ENCODE peak calls at places on chromosomes 16 and 17, in four cellular contexts. D is Panc1, S is sigmoid colon, Y is mesenchymal stem cell. H is an unnamed sample. For H3K9me3 and H3K36me3, the result is how much of the 10 kb centered on the place peaks cover.

GRCh38 chr17:57115916-57116315 is 30.9 kb downstream of the AKAP1 start:
- DNase-seq in S (no peak), Y (no peak), D (no peak), H (no peak)

GRCh38 chr17:40056379-40057005 is 2.3 kb upstream of the MED24 start:
- DNase-seq in Y (no peak), S (no peak), D (no peak), H (no peak)

GRCh38 chr17:74637265-74637664 is 13.7 kb upstream of the CD300E start:
- DNase-seq in Y (no peak), S (no peak), D (no peak), H (no peak)

GRCh38 chr17:82435601-82436583 is 14.7 kb downstream of the CYBC1 start:
- DNase-seq in S (no peak), D (no peak), Y (no peak), H (no peak)

GRCh38 chr17:14156689-14157088 is 80.0 kb downstream of the CDRT15 start:
- DNase-seq in D (no peak), S (no peak), Y (peak), H (no peak)

GRCh38 chr16:67277999-67278772 is 1.1 kb upstream of the PLEKHG4 start:
- DNase-seq in Y (peak), S (no peak), D (no peak), H (peak)

GRCh38 chr17:2177235-2177811 is 122.4 kb downstream of the HIC1 start:
- DNase-seq in S (no peak), Y (peak), D (no peak), H (no peak)

GRCh38 chr17:8807070-8807550 is 7.9 kb upstream of the MFSD6L start:
- DNase-seq in S (no peak), Y (peak), D (no peak), H (peak)

GRCh38 chr17:27105636-27106035 is 188.3 kb upstream of the WSB1 start:
- DNase-seq in D (no peak), S (no peak), Y (no peak), H (no peak)

GRCh38 chr16:51355195-51355594 is 204.1 kb upstream of the SALL1 start:
- DNase-seq in Y (no peak), D (no peak), S (no peak), H (no peak)

GRCh38 chr17:78865682-78866390 is 25.2 kb upstream of the USP36 start:
- DNase-seq in D (peak), S (peak), Y (peak), H (peak)

GRCh38 chr16:85829266-85829665 is 29.8 kb downstream of the COX4I1 start:
- DNase-seq in S (no peak), Y (no peak), D (no peak), H (no peak)

GRCh38 chr16:25855063-25855462 is 163.3 kb downstream of the HS3ST4 start:
- DNase-seq in D (no peak), S (no peak), Y (no peak), H (no peak)

GRCh38 chr17:47762733-47763132 is 29.7 kb downstream of the TBX21 start:
- DNase-seq in S (no peak), D (no peak), Y (no peak), H (no peak)

GRCh38 chr17:73096201-73096600 is 3.7 kb upstream of the SLC39A11 start:
- DNase-seq in Y (no peak), S (no peak), D (no peak), H (no peak)

GRCh38 chr16:30085820-30086219 is 5.9 kb downstream of the TBX6 start:
- DNase-seq in D (no peak), Y (no peak), S (no peak), H (no peak)

GRCh38 chr17:18102640-18103039 is 5.9 kb upstream of the MYO15A start:
- DNase-seq in Y (no peak), D (no peak), S (no peak), H (no peak)

GRCh38 chr16:89174055-89174827 is 2.7 kb downstream of the CDH15 start:
- DNase-seq in D (no peak), Y (no peak), S (no peak), H (no peak)

GRCh38 chr17:80414803-80415625 is at the start of gene ENDOV:
- DNase-seq in S (peak), Y (peak), D (peak), H (peak)

GRCh38 chr16:50505714-50506542 is 42.3 kb upstream of the NKD1 start:
- DNase-seq in S (no peak), D (no peak), Y (no peak), H (no peak)

GRCh38 chr17:79832211-79833109 is 6.8 kb downstream of the CBX4 start:
- DNase-seq in S (peak), D (no peak), Y (peak), H (no peak)

GRCh38 chr17:57522436-57523005 is 222.6 kb downstream of the CCDC182 start:
- DNase-seq in S (no peak), D (no peak), Y (no peak), H (no peak)

GRCh38 chr17:74579910-74580309 is 12.2 kb downstream of the CD300LD start:
- DNase-seq in D (no peak), S (no peak), Y (no peak), H (no peak)

GRCh38 chr17:37516131-37516561 is 26.5 kb downstream of the DUSP14 start:
- DNase-seq in S (no peak), D (no peak), Y (peak), H (no peak)

GRCh38 chr17:82003411-82004381 is 19.0 kb downstream of the CENPX start:
- DNase-seq in Y (peak), S (peak), D (peak), H (peak)

GRCh38 chr17:49548506-49549310 is 27.0 kb upstream of the NXPH3 start:
- DNase-seq in Y (peak), D (no peak), S (no peak), H (peak)

GRCh38 chr17:38701504-38702165 is 3.4 kb upstream of the MLLT6 start:
- DNase-seq in D (no peak), S (no peak), Y (peak), H (peak)

GRCh38 chr16:27550582-27550920 is 607 bp downstream of the KATNIP start:
- DNase-seq in D (no peak), Y (no peak), S (no peak), H (no peak)

GRCh38 chr17:50631195-50631907 is 3.3 kb upstream of the ABCC3 start:
- DNase-seq in D (no peak), S (no peak), Y (no peak), H (no peak)

GRCh38 chr17:7459961-7460545 is 15.2 kb downstream of the CHRNB1 start:
- DNase-seq in D (no peak), Y (no peak), S (no peak), H (no peak)

GRCh38 chr17:59423903-59424302 is 92.4 kb downstream of the YPEL2 start:
- DNase-seq in S (no peak), D (no peak), Y (no peak), H (no peak)

GRCh38 chr17:74216505-74216904 is 3.1 kb downstream of the TTYH2 start:
- DNase-seq in S (no peak), Y (no peak), D (no peak), H (no peak)

GRCh38 chr16:85524630-85525463 is 88.3 kb upstream of the GSE1 start:
- DNase-seq in S (peak), Y (peak), D (no peak), H (peak)

GRCh38 chr16:78150233-78150632 is 50.8 kb downstream of the WWOX start:
- DNase-seq in Y (no peak), D (no peak), S (no peak), H (no peak)

DNA sequence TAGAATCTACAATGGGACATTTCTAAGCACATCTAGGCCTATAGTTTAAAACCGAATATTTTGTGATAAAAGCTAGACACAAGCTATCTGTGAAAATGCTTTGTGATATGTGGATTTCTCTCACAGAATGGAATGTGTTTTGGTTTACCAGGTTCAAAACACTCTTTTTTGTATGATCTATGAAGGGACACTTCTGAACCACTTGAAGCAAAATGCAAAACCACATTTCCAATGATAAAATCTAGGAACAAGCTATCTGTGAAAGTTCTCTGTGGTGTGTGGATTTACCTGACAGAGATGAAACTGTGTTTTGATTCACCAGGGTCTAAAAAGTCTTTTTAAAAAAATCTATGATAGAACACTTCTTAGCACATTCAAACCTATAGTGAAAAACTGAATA is 2192.4 kb downstream of the TP53TG3F start:
- DNase-seq in S (no peak), Y (no peak), D (no peak), H (no peak)
- H3K9me3 ChIP-seq in S (under half), Y (under half), D (under half), H (under half)

DNA sequence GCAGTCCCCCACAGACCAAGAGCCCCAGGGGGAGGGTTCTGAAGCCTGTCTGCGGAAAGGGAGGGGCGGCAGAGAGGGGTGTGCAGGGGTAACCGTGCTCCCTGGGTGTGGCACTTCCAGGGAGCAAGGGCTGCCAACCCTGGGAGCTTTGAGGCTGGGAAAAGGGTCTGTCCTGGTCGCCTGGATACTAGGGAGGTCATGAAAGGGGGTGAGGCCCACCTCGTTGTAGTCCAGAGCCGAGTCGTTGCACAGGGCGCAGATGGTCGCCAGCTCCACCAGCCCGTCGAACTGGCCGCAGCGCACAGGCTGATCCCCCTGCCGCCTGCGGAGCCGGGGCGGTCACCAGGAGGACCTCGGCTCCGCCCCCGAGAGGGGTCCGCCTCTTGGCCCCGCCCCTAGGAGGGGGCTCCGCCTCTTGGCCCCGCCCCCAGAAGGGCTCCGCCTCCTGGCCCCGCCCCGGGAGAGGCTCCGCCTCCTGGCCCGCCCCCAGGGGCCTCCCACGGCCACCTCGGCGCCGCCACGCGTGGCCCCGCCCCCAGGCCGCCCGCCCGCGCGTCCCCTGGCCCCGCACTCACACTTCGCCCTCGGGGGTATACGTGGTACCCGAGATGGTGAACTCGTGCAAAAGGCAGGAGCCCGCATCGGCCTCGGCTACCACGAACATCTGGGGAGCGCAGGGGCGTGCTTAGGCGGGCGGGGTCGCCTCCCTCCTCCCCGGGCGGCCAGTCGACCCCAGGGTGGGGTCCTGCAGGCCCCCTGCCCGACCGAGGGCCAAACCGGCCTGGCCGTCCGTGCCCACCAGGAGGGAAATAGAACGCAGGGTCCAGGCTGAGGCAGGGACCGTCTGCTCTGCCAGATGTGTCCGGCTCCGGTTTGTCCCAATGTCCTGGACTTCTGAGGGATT is 19.5 kb downstream of the ATP2A3 start:
- DNase-seq in D (no peak), S (peak), Y (peak), H (peak)
- H3K4me3 ChIP-seq in D (no peak), S (peak), Y (peak), H (peak)

DNA sequence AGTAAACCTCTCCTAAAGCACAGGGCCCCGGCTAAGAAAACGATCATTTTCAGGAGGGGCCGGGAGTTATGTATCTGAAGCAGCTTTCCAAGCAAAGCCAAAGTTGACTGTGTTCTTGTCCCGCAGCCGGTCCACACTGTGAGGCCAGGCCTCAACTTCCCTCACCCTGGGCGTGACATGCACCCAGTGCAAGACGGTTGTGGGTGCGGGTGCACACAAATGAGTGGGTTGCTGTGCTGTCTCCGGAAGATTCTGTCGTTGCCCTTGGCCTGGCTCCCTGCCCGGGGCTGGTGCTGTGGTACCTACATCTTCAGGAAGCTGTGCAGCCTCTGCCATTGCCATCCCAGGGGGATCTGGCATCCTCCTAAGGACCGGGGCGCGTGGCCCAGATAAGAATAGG is 16.6 kb downstream of the MLYCD start:
- DNase-seq in S (no peak), D (no peak), Y (no peak), H (no peak)
- H3K36me3 ChIP-seq in S (half or more), D (under half), Y (half or more), H (under half)

GRCh38 chr16:35689764-35690163 is 2230.4 kb downstream of the TP53TG3F start:
- DNase-seq in D (no peak), S (no peak), Y (no peak), H (no peak)
- H3K9me3 ChIP-seq in D (under half), S (under half), Y (under half), H (under half)

GRCh38 chr17:45677770-45678169 is 106.3 kb upstream of the CRHR1 start:
- DNase-seq in S (no peak), D (no peak), Y (no peak), H (peak)

GRCh38 chr17:45686250-45686649 is 97.9 kb upstream of the CRHR1 start:
- DNase-seq in Y (no peak), D (no peak), S (peak), H (no peak)

GRCh38 chr17:45676695-45677094 is 107.4 kb upstream of the CRHR1 start:
- DNase-seq in S (no peak), D (no peak), Y (no peak), H (no peak)

GRCh38 chr17:45680360-45680759 is 103.8 kb upstream of the CRHR1 start:
- DNase-seq in Y (no peak), S (no peak), D (no peak), H (no peak)

GRCh38 chr17:45681706-45682105 is 102.4 kb upstream of the CRHR1 start:
- DNase-seq in S (no peak), Y (no peak), D (no peak), H (no peak)
- H3K4me3 ChIP-seq in S (no peak), Y (no peak), D (no peak), H (no peak)